ENCODE peak calls at places on chromosomes 5 and 9, in eight cellular contexts. One of them, this sample, is unnamed. For H3K36me3, the result is how much of the 10 kb centered on the place peaks cover.

GRCh38 chr5:151659001-151659754 is 27.5 kb downstream of the SPARC start:
- DNase-seq in cardiac muscle cell: peak
- DNase-seq in transverse colon: peak
- DNase-seq in naive thymus-derived CD4-positive, alpha-beta T cell: peak
- DNase-seq in body of pancreas: peak
- DNase-seq in WERI-Rb-1: peak
- DNase-seq in thyroid gland: peak
- DNase-seq in IMR-90: peak
- DNase-seq in this sample: peak

GRCh38 chr5:1419476-1420210 is 25.6 kb downstream of the SLC6A3 start:
- DNase-seq in cardiac muscle cell: no peak
- DNase-seq in thyroid gland: no peak
- DNase-seq in IMR-90: no peak
- DNase-seq in naive thymus-derived CD4-positive, alpha-beta T cell: no peak
- DNase-seq in body of pancreas: peak
- DNase-seq in transverse colon: no peak
- DNase-seq in WERI-Rb-1: peak
- DNase-seq in this sample: no peak

GRCh38 chr9:129343697-129344375 is 165.8 kb upstream of the IER5L start:
- DNase-seq in transverse colon: peak
- DNase-seq in WERI-Rb-1: no peak
- DNase-seq in thyroid gland: peak
- DNase-seq in naive thymus-derived CD4-positive, alpha-beta T cell: no peak
- DNase-seq in cardiac muscle cell: no peak
- DNase-seq in body of pancreas: no peak
- DNase-seq in IMR-90: no peak
- DNase-seq in this sample: no peak

GRCh38 chr5:108700928-108701327 is 46.8 kb upstream of the FER start:
- DNase-seq in thyroid gland: no peak
- DNase-seq in IMR-90: no peak
- DNase-seq in cardiac muscle cell: no peak
- DNase-seq in transverse colon: no peak
- DNase-seq in body of pancreas: no peak
- DNase-seq in WERI-Rb-1: no peak
- DNase-seq in naive thymus-derived CD4-positive, alpha-beta T cell: no peak
- DNase-seq in this sample: no peak

GRCh38 chr9:8760000-8760767 is 960.6 kb upstream of the DMAC1 start:
- DNase-seq in thyroid gland: no peak
- DNase-seq in transverse colon: no peak
- DNase-seq in cardiac muscle cell: peak
- DNase-seq in naive thymus-derived CD4-positive, alpha-beta T cell: no peak
- DNase-seq in WERI-Rb-1: no peak
- DNase-seq in IMR-90: no peak
- DNase-seq in body of pancreas: no peak
- DNase-seq in this sample: no peak

GRCh38 chr9:134378901-134379338 is 52.7 kb downstream of the RXRA start:
- DNase-seq in body of pancreas: peak
- DNase-seq in WERI-Rb-1: peak
- DNase-seq in IMR-90: peak
- DNase-seq in transverse colon: peak
- DNase-seq in thyroid gland: no peak
- DNase-seq in naive thymus-derived CD4-positive, alpha-beta T cell: no peak
- DNase-seq in cardiac muscle cell: no peak
- DNase-seq in this sample: no peak

GRCh38 chr9:90726215-90726614 is 75.4 kb upstream of the SYK start:
- DNase-seq in body of pancreas: no peak
- DNase-seq in cardiac muscle cell: peak
- DNase-seq in IMR-90: no peak
- DNase-seq in WERI-Rb-1: peak
- DNase-seq in transverse colon: no peak
- DNase-seq in thyroid gland: no peak
- DNase-seq in naive thymus-derived CD4-positive, alpha-beta T cell: no peak
- DNase-seq in this sample: no peak

GRCh38 chr5:20245432-20245974 is 257.5 kb upstream of the CDH18 start:
- DNase-seq in cardiac muscle cell: no peak
- DNase-seq in body of pancreas: no peak
- DNase-seq in transverse colon: no peak
- DNase-seq in thyroid gland: no peak
- DNase-seq in naive thymus-derived CD4-positive, alpha-beta T cell: no peak
- DNase-seq in WERI-Rb-1: no peak
- DNase-seq in IMR-90: no peak
- DNase-seq in this sample: no peak

GRCh38 chr5:54259090-54259489 is 51.3 kb downstream of the ARL15 start:
- DNase-seq in thyroid gland: no peak
- DNase-seq in transverse colon: no peak
- DNase-seq in naive thymus-derived CD4-positive, alpha-beta T cell: no peak
- DNase-seq in cardiac muscle cell: no peak
- DNase-seq in WERI-Rb-1: no peak
- DNase-seq in body of pancreas: no peak
- DNase-seq in IMR-90: peak
- DNase-seq in this sample: no peak

DNA sequence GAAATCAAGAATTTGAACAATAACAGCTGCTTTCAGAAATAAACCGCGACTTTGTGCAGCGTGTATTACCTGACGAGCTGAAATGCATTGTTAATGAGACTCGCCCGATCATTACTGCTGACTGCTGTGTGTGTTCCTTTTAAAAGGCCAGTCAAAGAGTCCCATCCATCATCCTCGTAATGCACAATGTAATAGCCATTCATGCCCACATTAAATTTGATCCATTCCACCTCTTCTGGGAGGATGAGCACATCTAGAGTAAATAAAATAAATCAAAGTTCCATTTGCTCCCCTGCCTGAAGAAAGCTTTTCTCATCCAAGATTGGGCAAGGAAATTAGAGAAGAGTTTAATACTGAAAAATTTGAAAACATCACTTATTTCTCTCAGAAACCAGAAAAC is 22.0 kb downstream of the ERAP1 start:
- DNase-seq in body of pancreas: no peak
- DNase-seq in naive thymus-derived CD4-positive, alpha-beta T cell: no peak
- DNase-seq in thyroid gland: no peak
- DNase-seq in cardiac muscle cell: no peak
- DNase-seq in WERI-Rb-1: no peak
- DNase-seq in transverse colon: no peak
- DNase-seq in IMR-90: no peak
- DNase-seq in this sample: no peak
- H3K36me3 ChIP-seq in body of pancreas: under half
- H3K36me3 ChIP-seq in naive thymus-derived CD4-positive, alpha-beta T cell: half or more
- H3K36me3 ChIP-seq in thyroid gland: under half
- H3K36me3 ChIP-seq in cardiac muscle cell: under half
- H3K36me3 ChIP-seq in WERI-Rb-1: under half
- H3K36me3 ChIP-seq in transverse colon: under half
- H3K36me3 ChIP-seq in IMR-90: under half
- H3K36me3 ChIP-seq in this sample: half or more

GRCh38 chr5:14593326-14594036 is 11.9 kb downstream of the OTULINL start:
- DNase-seq in body of pancreas: no peak
- DNase-seq in transverse colon: no peak
- DNase-seq in IMR-90: peak
- DNase-seq in naive thymus-derived CD4-positive, alpha-beta T cell: peak
- DNase-seq in thyroid gland: no peak
- DNase-seq in cardiac muscle cell: no peak
- DNase-seq in WERI-Rb-1: no peak
- DNase-seq in this sample: no peak

GRCh38 chr5:14588758-14589543 is 7.4 kb downstream of the OTULINL start:
- DNase-seq in transverse colon: no peak
- DNase-seq in body of pancreas: peak
- DNase-seq in thyroid gland: no peak
- DNase-seq in IMR-90: no peak
- DNase-seq in cardiac muscle cell: no peak
- DNase-seq in naive thymus-derived CD4-positive, alpha-beta T cell: no peak
- DNase-seq in WERI-Rb-1: no peak
- DNase-seq in this sample: no peak

GRCh38 chr5:14591548-14591947 is 10.0 kb downstream of the OTULINL start:
- DNase-seq in cardiac muscle cell: no peak
- DNase-seq in WERI-Rb-1: no peak
- DNase-seq in naive thymus-derived CD4-positive, alpha-beta T cell: no peak
- DNase-seq in transverse colon: no peak
- DNase-seq in IMR-90: peak
- DNase-seq in body of pancreas: no peak
- DNase-seq in thyroid gland: no peak
- DNase-seq in this sample: no peak

GRCh38 chr5:14588145-14588544 is 6.6 kb downstream of the OTULINL start:
- DNase-seq in cardiac muscle cell: no peak
- DNase-seq in naive thymus-derived CD4-positive, alpha-beta T cell: no peak
- DNase-seq in WERI-Rb-1: no peak
- DNase-seq in thyroid gland: no peak
- DNase-seq in body of pancreas: no peak
- DNase-seq in IMR-90: no peak
- DNase-seq in transverse colon: no peak
- DNase-seq in this sample: no peak

DNA sequence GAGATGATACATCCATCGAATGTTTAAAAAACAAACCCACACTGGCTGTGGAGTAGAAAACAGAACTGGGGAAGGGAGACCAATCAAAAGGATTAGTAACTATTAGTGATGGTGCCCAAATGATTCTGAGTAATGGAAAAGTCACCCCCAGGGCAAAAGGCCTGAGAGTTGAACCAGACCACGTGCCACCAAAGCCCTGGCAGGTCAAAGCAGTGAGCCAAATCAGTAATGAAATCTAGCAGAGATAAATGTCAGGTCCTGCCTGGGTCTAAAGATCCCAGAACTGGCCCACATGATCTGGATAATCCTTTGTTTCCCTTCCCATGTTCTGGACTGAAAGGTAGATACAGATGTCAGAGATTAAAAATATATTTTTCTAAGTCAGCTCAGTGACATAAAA is 9.4 kb downstream of the OTULINL start:
- DNase-seq in cardiac muscle cell: no peak
- DNase-seq in transverse colon: no peak
- DNase-seq in body of pancreas: no peak
- DNase-seq in naive thymus-derived CD4-positive, alpha-beta T cell: no peak
- DNase-seq in IMR-90: no peak
- DNase-seq in WERI-Rb-1: no peak
- DNase-seq in thyroid gland: no peak
- DNase-seq in this sample: no peak
- H3K27ac ChIP-seq in cardiac muscle cell: no peak
- H3K27ac ChIP-seq in transverse colon: peak
- H3K27ac ChIP-seq in body of pancreas: no peak
- H3K27ac ChIP-seq in naive thymus-derived CD4-positive, alpha-beta T cell: no peak
- H3K27ac ChIP-seq in IMR-90: no peak
- H3K27ac ChIP-seq in WERI-Rb-1: no peak
- H3K27ac ChIP-seq in thyroid gland: no peak
- H3K27ac ChIP-seq in this sample: no peak

GRCh38 chr5:103120607-103121200 is 603 bp downstream of the PPIP5K2 start:
- DNase-seq in thyroid gland: peak
- DNase-seq in WERI-Rb-1: peak
- DNase-seq in cardiac muscle cell: peak
- DNase-seq in body of pancreas: no peak
- DNase-seq in transverse colon: peak
- DNase-seq in naive thymus-derived CD4-positive, alpha-beta T cell: no peak
- DNase-seq in IMR-90: peak
- DNase-seq in this sample: no peak
- H3K36me3 ChIP-seq in thyroid gland: under half
- H3K36me3 ChIP-seq in WERI-Rb-1: under half
- H3K36me3 ChIP-seq in cardiac muscle cell: under half
- H3K36me3 ChIP-seq in body of pancreas: under half
- H3K36me3 ChIP-seq in transverse colon: under half
- H3K36me3 ChIP-seq in naive thymus-derived CD4-positive, alpha-beta T cell: under half
- H3K36me3 ChIP-seq in IMR-90: under half
- H3K36me3 ChIP-seq in this sample: under half

DNA sequence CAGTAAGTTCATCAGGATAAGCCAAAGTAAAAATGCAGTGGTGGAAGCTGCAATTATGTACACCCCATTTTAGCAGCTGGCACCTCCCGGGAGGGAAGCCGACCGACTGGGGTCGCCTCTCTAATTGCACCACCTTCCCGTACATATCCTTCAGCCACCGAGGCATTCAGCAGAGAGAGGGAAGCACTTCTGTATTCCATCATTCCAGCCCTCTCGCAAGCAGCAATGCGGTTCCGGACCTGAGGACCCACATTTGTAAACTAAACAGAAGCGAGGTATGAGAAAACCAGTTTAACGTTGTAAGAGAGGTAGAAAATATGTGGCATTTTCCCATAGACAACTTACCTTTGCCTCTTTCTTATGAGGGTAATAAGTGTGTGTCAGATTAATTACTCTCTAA is 123.7 kb upstream of the RETREG1 start:
- DNase-seq in WERI-Rb-1: no peak
- DNase-seq in thyroid gland: no peak
- DNase-seq in transverse colon: no peak
- DNase-seq in IMR-90: no peak
- DNase-seq in body of pancreas: no peak
- DNase-seq in cardiac muscle cell: peak
- DNase-seq in naive thymus-derived CD4-positive, alpha-beta T cell: no peak
- DNase-seq in this sample: no peak
- H3K27ac ChIP-seq in WERI-Rb-1: no peak
- H3K27ac ChIP-seq in thyroid gland: no peak
- H3K27ac ChIP-seq in transverse colon: no peak
- H3K27ac ChIP-seq in IMR-90: no peak
- H3K27ac ChIP-seq in body of pancreas: no peak
- H3K27ac ChIP-seq in cardiac muscle cell: no peak
- H3K27ac ChIP-seq in naive thymus-derived CD4-positive, alpha-beta T cell: no peak
- H3K27ac ChIP-seq in this sample: no peak

GRCh38 chr5:138557677-138558076 is 14.6 kb upstream of the ETF1 start:
- DNase-seq in WERI-Rb-1: no peak
- DNase-seq in IMR-90: no peak
- DNase-seq in transverse colon: no peak
- DNase-seq in thyroid gland: no peak
- DNase-seq in naive thymus-derived CD4-positive, alpha-beta T cell: no peak
- DNase-seq in body of pancreas: no peak
- DNase-seq in cardiac muscle cell: no peak
- DNase-seq in this sample: no peak
- H3K36me3 ChIP-seq in WERI-Rb-1: half or more
- H3K36me3 ChIP-seq in IMR-90: half or more
- H3K36me3 ChIP-seq in transverse colon: half or more
- H3K36me3 ChIP-seq in thyroid gland: half or more
- H3K36me3 ChIP-seq in naive thymus-derived CD4-positive, alpha-beta T cell: half or more
- H3K36me3 ChIP-seq in body of pancreas: under half
- H3K36me3 ChIP-seq in cardiac muscle cell: half or more
- H3K36me3 ChIP-seq in this sample: half or more

DNA sequence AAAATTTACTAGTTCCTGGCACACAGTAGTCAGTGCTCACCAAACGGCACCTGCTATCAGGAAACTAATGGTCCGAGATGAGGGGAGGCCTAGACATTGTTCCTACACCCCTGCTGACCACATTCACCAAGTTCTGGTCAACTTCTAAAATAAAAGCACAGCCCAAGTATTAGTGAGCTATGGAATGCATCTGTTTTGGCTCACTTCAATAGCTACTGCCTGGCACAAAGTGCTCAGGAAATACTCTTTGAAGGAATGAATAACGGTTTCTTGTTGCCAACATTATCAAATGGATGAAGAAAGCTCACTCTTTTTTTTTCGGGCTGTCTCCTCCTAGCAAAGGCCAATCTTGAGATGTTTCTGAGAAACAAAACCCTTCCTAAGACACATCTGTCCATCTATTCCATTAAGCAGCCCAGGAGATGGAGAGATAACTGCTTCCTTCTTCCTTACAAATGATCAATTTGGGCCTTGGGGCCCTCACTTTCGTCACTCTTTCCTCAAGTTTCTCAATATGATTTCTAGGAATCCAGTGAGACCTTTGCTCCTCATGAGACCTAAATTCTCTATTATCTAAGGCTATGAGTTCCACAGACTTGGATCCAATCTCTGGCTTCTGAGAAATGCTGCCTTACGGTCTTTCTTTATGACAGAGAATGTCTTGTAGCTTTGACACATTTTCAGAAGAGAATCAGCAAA is 98.1 kb downstream of the DPYSL3 start:
- DNase-seq in IMR-90: no peak
- DNase-seq in naive thymus-derived CD4-positive, alpha-beta T cell: no peak
- DNase-seq in transverse colon: no peak
- DNase-seq in body of pancreas: no peak
- DNase-seq in thyroid gland: no peak
- DNase-seq in WERI-Rb-1: no peak
- DNase-seq in cardiac muscle cell: no peak
- DNase-seq in this sample: no peak
- H3K27ac ChIP-seq in IMR-90: no peak
- H3K27ac ChIP-seq in naive thymus-derived CD4-positive, alpha-beta T cell: no peak
- H3K27ac ChIP-seq in transverse colon: peak
- H3K27ac ChIP-seq in body of pancreas: no peak
- H3K27ac ChIP-seq in thyroid gland: no peak
- H3K27ac ChIP-seq in WERI-Rb-1: no peak
- H3K27ac ChIP-seq in cardiac muscle cell: peak
- H3K27ac ChIP-seq in this sample: no peak

This sample was measured in effector memory CD4-positive, alpha-beta T cell.